ENCODE peak calls at places on chromosomes 4 and X, in seven cellular contexts. P is mesenchymal stem cell, O is mesendoderm, A is IMR-90, R is neuronal stem cell, T is trophoblast cell, C is H1. N is an unnamed sample.
A peak's percentile ranks its signal among the peaks of the same experiment; 100 is the strongest.

GRCh38 chr4:33961751-33962150 is 2282.6 kb downstream of the ARAP2 start:
- DNase-seq in P (no peak), O (no peak), A (peak; percentile 1), R (no peak), T (no peak), C (no peak), N (no peak)

GRCh38 chrX:145818522-145819075 is 970 bp downstream of the SLITRK2 start:
- DNase-seq in P (no peak), O (no peak), A (no peak), R (no peak), T (no peak), C (no peak), N (no peak)

GRCh38 chr4:121353213-121353612 is 27.6 kb downstream of the QRFPR start:
- DNase-seq in P (no peak), O (no peak), A (no peak), R (no peak), T (no peak), C (no peak), N (no peak)

GRCh38 chrX:110847334-110847733 is 51.7 kb upstream of the CHRDL1 start:
- DNase-seq in P (peak; percentile 61), O (peak; percentile 54), A (peak; percentile 63), R (peak; percentile 61), T (no peak), C (no peak), N (no peak)

GRCh38 chrX:25527596-25527995 is 511.8 kb upstream of the ARX start:
- DNase-seq in P (no peak), O (no peak), A (no peak), R (no peak), T (no peak), C (no peak), N (no peak)

GRCh38 chr4:82677327-82677726 is 115.5 kb upstream of the TMEM150C start:
- DNase-seq in P (no peak), O (no peak), A (no peak), R (no peak), T (peak; percentile 46), C (no peak), N (no peak)

GRCh38 chr4:56723201-56723605 is 42.1 kb upstream of the HOPX start:
- DNase-seq in P (no peak), O (no peak), A (no peak), R (no peak), T (no peak), C (no peak), N (no peak)

GRCh38 chr4:26074672-26075071 is 160.7 kb downstream of the SMIM20 start:
- DNase-seq in P (peak; percentile 13), O (peak; percentile 18), A (no peak), R (no peak), T (peak; percentile 17), C (no peak), N (no peak)

GRCh38 chr4:182143822-182144620 is 99.2 kb upstream of the TENM3 start:
- DNase-seq in P (peak; percentile 18), O (peak; percentile 91), A (peak; percentile 83), R (peak; percentile 78), T (peak; percentile 50), C (peak; percentile 81), N (peak; percentile 80)

GRCh38 chr4:41134581-41134980 is 79.8 kb downstream of the APBB2 start:
- DNase-seq in P (no peak), O (peak; percentile 61), A (no peak), R (no peak), T (no peak), C (no peak), N (no peak)

GRCh38 chrX:109872021-109872730 is 130.7 kb upstream of the TMEM164 start:
- DNase-seq in P (peak; percentile 71), O (no peak), A (peak; percentile 83), R (no peak), T (no peak), C (no peak), N (no peak)

GRCh38 chrX:108397627-108398392 is 40.4 kb downstream of the COL4A6 start:
- DNase-seq in P (no peak), O (no peak), A (peak; percentile 4), R (peak; percentile 15), T (no peak), C (no peak), N (no peak)

DNA sequence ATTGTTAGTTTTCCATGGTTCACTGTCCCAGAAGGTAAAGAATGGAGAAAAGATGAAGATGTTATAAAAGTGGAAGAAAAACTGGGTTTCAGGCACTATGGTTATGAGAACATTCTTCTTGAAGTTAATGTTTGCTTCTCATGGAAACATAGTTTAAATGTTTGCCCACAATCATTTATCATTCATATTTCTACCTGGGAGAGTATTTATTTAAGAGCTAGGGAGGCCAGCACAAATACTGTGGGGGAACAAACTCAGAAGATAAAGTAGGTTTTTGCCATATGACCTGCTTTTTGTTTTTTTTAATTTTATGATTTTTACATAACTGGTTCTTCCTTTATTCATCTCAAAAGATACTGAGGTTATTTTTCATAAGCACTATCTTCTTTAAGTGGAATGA is 96.8 kb downstream of the GC start:
- DNase-seq in P (no peak), O (no peak), A (no peak), R (no peak), T (no peak), C (no peak), N (no peak)
- H3K18ac ChIP-seq in P (no peak overlapping the region), O (no peak overlapping the region), A (no peak overlapping the region), R (no peak overlapping the region), T (no peak overlapping the region), C (no peak overlapping the region), N (no peak overlapping the region)

DNA sequence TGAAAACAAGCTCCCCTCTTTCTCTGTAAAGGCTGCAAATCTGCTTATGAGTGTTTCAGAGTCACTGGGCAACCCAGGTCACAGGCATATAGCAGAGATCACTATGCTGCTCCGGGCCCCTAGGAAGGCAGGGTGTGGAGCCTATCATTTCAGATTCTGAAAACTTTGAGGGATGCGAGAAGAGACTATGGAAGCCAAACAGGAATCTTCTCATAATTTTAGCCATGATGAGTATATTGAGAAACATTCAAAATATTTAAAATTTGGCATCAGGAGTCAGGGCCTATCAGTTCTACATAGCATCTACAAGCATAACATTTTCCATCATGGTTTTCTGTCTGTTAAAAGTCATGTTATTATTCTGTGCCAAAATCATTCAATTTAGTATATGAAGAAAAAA is 61.7 kb upstream of the ATXN3L start:
- DNase-seq in P (no peak), O (no peak), A (peak; percentile 47), R (no peak), T (no peak), C (no peak), N (no peak)
- H3K4me2 ChIP-seq in P (no peak overlapping the region), O (no peak overlapping the region), A (no peak overlapping the region), R (no peak overlapping the region), T (no peak overlapping the region), C (no peak overlapping the region), N (no peak overlapping the region)

GRCh38 chrX:446243-446642 is 59.5 kb upstream of the PPP2R3B start:
- DNase-seq in P (no peak), O (peak; percentile 58), A (no peak), R (peak; percentile 54), T (no peak), C (peak; percentile 80), N (peak; percentile 78)

GRCh38 chrX:444305-444704 is 57.6 kb upstream of the PPP2R3B start:
- DNase-seq in P (no peak), O (no peak), A (no peak), R (no peak), T (no peak), C (no peak), N (no peak)

GRCh38 chrX:445727-446126 is 59.0 kb upstream of the PPP2R3B start:
- DNase-seq in P (no peak), O (no peak), A (no peak), R (no peak), T (no peak), C (no peak), N (no peak)

GRCh38 chrX:443676-444210 is 57.0 kb upstream of the PPP2R3B start:
- DNase-seq in P (no peak), O (no peak), A (no peak), R (no peak), T (no peak), C (no peak), N (no peak)

GRCh38 chrX:447052-447451 is 60.3 kb upstream of the PPP2R3B start:
- DNase-seq in P (no peak), O (no peak), A (no peak), R (no peak), T (no peak), C (no peak), N (no peak)
- H3K18ac ChIP-seq in P (no peak overlapping the region), O (no peak overlapping the region), A (no peak overlapping the region), R (no peak overlapping the region), T (no peak overlapping the region), C (peak overlapping the region; percentile 78), N (no peak overlapping the region)

GRCh38 chr4:112633477-112634235 is 3.1 kb downstream of the ZGRF1 start:
- DNase-seq in P (peak; percentile 53), O (peak; percentile 56), A (peak; percentile 43), R (no peak), T (no peak), C (no peak), N (no peak)
- H3K4me2 ChIP-seq in P (no peak overlapping the region), O (no peak overlapping the region), A (peak overlapping the region; percentile 83), R (no peak overlapping the region), T (no peak overlapping the region), C (no peak overlapping the region), N (no peak overlapping the region)

DNA sequence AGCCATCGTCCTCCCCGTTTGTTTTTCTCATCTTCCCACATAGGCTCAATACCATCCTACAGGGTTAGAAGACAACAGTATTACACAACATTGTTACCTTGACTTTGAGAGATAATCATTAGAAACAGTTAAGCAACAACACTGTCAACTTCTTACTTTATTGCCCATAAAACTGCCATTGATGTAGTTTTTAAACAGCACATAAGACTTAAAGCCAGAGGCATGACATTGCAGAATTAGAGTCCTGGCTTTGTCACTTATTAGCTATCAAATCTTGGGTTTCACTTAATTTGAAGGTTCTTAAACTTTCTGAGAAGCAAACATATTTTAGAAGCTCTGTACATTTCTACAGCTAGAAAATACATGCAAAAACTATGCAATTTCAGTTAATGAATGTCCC is 41.8 kb downstream of the EIF4E start:
- DNase-seq in P (no peak), O (no peak), A (no peak), R (no peak), T (no peak), C (no peak), N (no peak)
- H3K18ac ChIP-seq in P (no peak overlapping the region), O (no peak overlapping the region), A (no peak overlapping the region), R (no peak overlapping the region), T (no peak overlapping the region), C (no peak overlapping the region), N (no peak overlapping the region)

DNA sequence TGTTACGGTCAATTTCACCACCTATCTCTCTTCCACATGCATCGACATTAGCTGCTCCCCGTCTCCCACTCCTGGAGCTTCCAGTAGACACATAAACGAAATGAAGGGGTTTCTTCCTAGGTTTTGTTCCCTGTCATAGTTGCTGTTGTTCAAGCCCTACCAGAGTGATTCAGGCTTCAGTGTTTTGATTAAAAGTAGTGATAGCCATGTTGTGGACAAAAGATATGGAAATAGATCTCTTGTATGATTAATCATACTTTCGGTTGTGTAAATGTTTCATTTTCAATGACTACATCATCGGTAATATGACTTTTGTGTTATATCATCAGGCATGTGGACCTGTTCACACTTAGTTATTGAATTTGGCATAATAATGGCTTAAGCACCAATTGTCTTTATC is 96.6 kb upstream of the KLF3 start:
- DNase-seq in P (no peak), O (no peak), A (peak; percentile 21), R (no peak), T (no peak), C (no peak), N (no peak)
- H3K4me2 ChIP-seq in P (no peak overlapping the region), O (no peak overlapping the region), A (no peak overlapping the region), R (no peak overlapping the region), T (no peak overlapping the region), C (no peak overlapping the region), N (no peak overlapping the region)

N was measured in H9.